ENCODE peak calls at places on chromosomes 11 and 22, in six cellular contexts. One of them, this sample, is unnamed.

GRCh38 chr11:78645226-78646202 is 70.8 kb upstream of the NARS2 start:
- DNase-seq in upper lobe of left lung: peak; percentile 63
- DNase-seq in spleen: peak; percentile 82
- DNase-seq in HCT116: peak; percentile 50
- DNase-seq in transverse colon: peak; percentile 71
- DNase-seq in prostate gland: peak; percentile 57
- DNase-seq in this sample: no peak

GRCh38 chr11:102268083-102268984 is 49.0 kb upstream of the BIRC3 start:
- DNase-seq in upper lobe of left lung: peak; percentile 95
- DNase-seq in spleen: peak; percentile 90
- DNase-seq in HCT116: peak; percentile 92
- DNase-seq in transverse colon: peak; percentile 95
- DNase-seq in prostate gland: peak; percentile 95
- DNase-seq in this sample: no peak

GRCh38 chr11:80280737-80281136 is 839.9 kb upstream of the TENM4 start:
- DNase-seq in upper lobe of left lung: no peak
- DNase-seq in spleen: no peak
- DNase-seq in HCT116: no peak
- DNase-seq in transverse colon: no peak
- DNase-seq in prostate gland: peak; percentile 48
- DNase-seq in this sample: no peak

GRCh38 chr22:20133930-20134549 is 2.4 kb downstream of the ZDHHC8 start:
- DNase-seq in upper lobe of left lung: no peak
- DNase-seq in spleen: no peak
- DNase-seq in HCT116: no peak
- DNase-seq in transverse colon: no peak
- DNase-seq in prostate gland: no peak
- DNase-seq in this sample: no peak

GRCh38 chr22:21567456-21568206 is at the start of gene UBE2L3:
- DNase-seq in upper lobe of left lung: peak; percentile 84
- DNase-seq in spleen: peak; percentile 96
- DNase-seq in HCT116: peak; percentile 38
- DNase-seq in transverse colon: peak; percentile 88
- DNase-seq in prostate gland: peak; percentile 75
- DNase-seq in this sample: no peak

GRCh38 chr11:433641-434040 is 8.2 kb downstream of the ANO9 start:
- DNase-seq in upper lobe of left lung: no peak
- DNase-seq in spleen: no peak
- DNase-seq in HCT116: no peak
- DNase-seq in transverse colon: no peak
- DNase-seq in prostate gland: no peak
- DNase-seq in this sample: no peak

GRCh38 chr11:134498326-134499139 is 86.5 kb upstream of the B3GAT1 start:
- DNase-seq in upper lobe of left lung: peak; percentile 7
- DNase-seq in spleen: peak; percentile 53
- DNase-seq in HCT116: no peak
- DNase-seq in transverse colon: no peak
- DNase-seq in prostate gland: peak; percentile 37
- DNase-seq in this sample: no peak

GRCh38 chr22:38761202-38762162 is 5.7 kb upstream of the SUN2 start:
- DNase-seq in upper lobe of left lung: no peak
- DNase-seq in spleen: peak; percentile 82
- DNase-seq in HCT116: no peak
- DNase-seq in transverse colon: peak; percentile 41
- DNase-seq in prostate gland: no peak
- DNase-seq in this sample: no peak

GRCh38 chr11:109426442-109426841 is 4.5 kb downstream of the C11orf87 start:
- DNase-seq in upper lobe of left lung: no peak
- DNase-seq in spleen: no peak
- DNase-seq in HCT116: no peak
- DNase-seq in transverse colon: no peak
- DNase-seq in prostate gland: no peak
- DNase-seq in this sample: no peak

GRCh38 chr22:19480173-19480568 is 451 bp downstream of the CDC45 start:
- DNase-seq in upper lobe of left lung: no peak
- DNase-seq in spleen: no peak
- DNase-seq in HCT116: no peak
- DNase-seq in transverse colon: no peak
- DNase-seq in prostate gland: no peak
- DNase-seq in this sample: no peak

GRCh38 chr22:46347646-46348045 is 12.1 kb downstream of the TRMU start:
- DNase-seq in upper lobe of left lung: no peak
- DNase-seq in spleen: peak; percentile 38
- DNase-seq in HCT116: no peak
- DNase-seq in transverse colon: no peak
- DNase-seq in prostate gland: no peak
- DNase-seq in this sample: no peak

GRCh38 chr11:120952503-120953229 is 71.2 kb upstream of the TBCEL start:
- DNase-seq in upper lobe of left lung: peak; percentile 55
- DNase-seq in spleen: peak; percentile 84
- DNase-seq in HCT116: peak; percentile 61
- DNase-seq in transverse colon: peak; percentile 79
- DNase-seq in prostate gland: peak; percentile 74
- DNase-seq in this sample: no peak

GRCh38 chr11:94656968-94657367 is 89.8 kb downstream of the PIWIL4 start:
- DNase-seq in upper lobe of left lung: no peak
- DNase-seq in spleen: no peak
- DNase-seq in HCT116: no peak
- DNase-seq in transverse colon: no peak
- DNase-seq in prostate gland: no peak
- DNase-seq in this sample: no peak

GRCh38 chr11:110435780-110436717 is 6.3 kb downstream of the FDX1 start:
- DNase-seq in upper lobe of left lung: no peak
- DNase-seq in spleen: no peak
- DNase-seq in HCT116: no peak
- DNase-seq in transverse colon: no peak
- DNase-seq in prostate gland: no peak
- DNase-seq in this sample: no peak

GRCh38 chr11:106231591-106231990 is 154.1 kb downstream of the AASDHPPT start:
- DNase-seq in upper lobe of left lung: no peak
- DNase-seq in spleen: no peak
- DNase-seq in HCT116: no peak
- DNase-seq in transverse colon: no peak
- DNase-seq in prostate gland: no peak
- DNase-seq in this sample: no peak

GRCh38 chr11:36177837-36178236 is 111.4 kb downstream of the COMMD9 start:
- DNase-seq in upper lobe of left lung: no peak
- DNase-seq in spleen: no peak
- DNase-seq in HCT116: no peak
- DNase-seq in transverse colon: no peak
- DNase-seq in prostate gland: no peak
- DNase-seq in this sample: no peak

GRCh38 chr11:105215528-105215927 is 76.0 kb upstream of the CARD18 start:
- DNase-seq in upper lobe of left lung: no peak
- DNase-seq in spleen: no peak
- DNase-seq in HCT116: no peak
- DNase-seq in transverse colon: no peak
- DNase-seq in prostate gland: no peak
- DNase-seq in this sample: no peak

GRCh38 chr11:105220175-105220574 is 80.6 kb upstream of the CARD18 start:
- DNase-seq in upper lobe of left lung: no peak
- DNase-seq in spleen: no peak
- DNase-seq in HCT116: no peak
- DNase-seq in transverse colon: no peak
- DNase-seq in prostate gland: no peak
- DNase-seq in this sample: no peak

GRCh38 chr11:105224859-105225258 is 85.3 kb upstream of the CARD18 start:
- DNase-seq in upper lobe of left lung: no peak
- DNase-seq in spleen: no peak
- DNase-seq in HCT116: no peak
- DNase-seq in transverse colon: no peak
- DNase-seq in prostate gland: no peak
- DNase-seq in this sample: no peak

GRCh38 chr11:105219269-105219668 is 79.7 kb upstream of the CARD18 start:
- DNase-seq in upper lobe of left lung: no peak
- DNase-seq in spleen: no peak
- DNase-seq in HCT116: no peak
- DNase-seq in transverse colon: no peak
- DNase-seq in prostate gland: no peak
- DNase-seq in this sample: no peak

DNA sequence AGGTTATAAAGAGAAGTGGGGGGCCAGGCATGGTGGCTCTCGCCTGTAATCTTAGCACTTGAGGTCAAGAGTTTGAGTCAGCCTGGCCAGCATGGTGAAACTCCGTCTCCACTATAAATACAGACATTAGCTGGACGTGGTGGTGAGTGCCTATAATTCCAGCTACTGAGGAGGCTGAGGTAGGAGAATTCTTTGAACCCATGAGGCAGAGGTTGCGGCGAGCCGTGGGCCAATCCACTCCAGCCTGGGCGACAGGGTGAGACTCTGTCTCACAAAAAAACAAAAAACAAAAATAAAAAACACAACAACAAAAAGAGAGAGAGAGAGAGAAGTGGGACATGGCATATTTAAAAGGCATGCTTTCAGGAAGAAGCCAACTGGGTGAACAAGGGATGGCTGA is 80.1 kb upstream of the CARD18 start:
- DNase-seq in upper lobe of left lung: no peak
- DNase-seq in spleen: peak; percentile 56
- DNase-seq in HCT116: no peak
- DNase-seq in transverse colon: no peak
- DNase-seq in prostate gland: no peak
- DNase-seq in this sample: no peak
- H3K27ac ChIP-seq in upper lobe of left lung: no peak overlapping the region
- H3K27ac ChIP-seq in spleen: peak overlapping the region; percentile 85
- H3K27ac ChIP-seq in HCT116: no peak overlapping the region
- H3K27ac ChIP-seq in transverse colon: no peak overlapping the region
- H3K27ac ChIP-seq in prostate gland: no peak overlapping the region
- H3K27ac ChIP-seq in this sample: no peak overlapping the region

GRCh38 chr11:47243454-47243853 is 5.2 kb downstream of the ACP2 start:
- DNase-seq in upper lobe of left lung: peak; percentile 69
- DNase-seq in spleen: no peak
- DNase-seq in HCT116: no peak
- DNase-seq in transverse colon: no peak
- DNase-seq in prostate gland: peak; percentile 54
- DNase-seq in this sample: no peak
- TF ChIP-seq POLR2AphosphoS5 in upper lobe of left lung: no peak
- TF ChIP-seq POLR2AphosphoS5 in spleen: no peak
- TF ChIP-seq POLR2AphosphoS5 in HCT116: no peak
- TF ChIP-seq POLR2AphosphoS5 in transverse colon: no peak
- TF ChIP-seq POLR2AphosphoS5 in prostate gland: peak; percentile 82
- TF ChIP-seq POLR2AphosphoS5 in this sample: no peak

GRCh38 chr11:34613462-34614183 is 7.3 kb upstream of the EHF start:
- DNase-seq in upper lobe of left lung: no peak
- DNase-seq in spleen: no peak
- DNase-seq in HCT116: no peak
- DNase-seq in transverse colon: no peak
- DNase-seq in prostate gland: no peak
- DNase-seq in this sample: no peak

GRCh38 chr11:34609850-34610249 is 11.0 kb upstream of the EHF start:
- DNase-seq in upper lobe of left lung: no peak
- DNase-seq in spleen: no peak
- DNase-seq in HCT116: no peak
- DNase-seq in transverse colon: no peak
- DNase-seq in prostate gland: no peak
- DNase-seq in this sample: no peak

GRCh38 chr11:34613015-34613414 is 7.9 kb upstream of the EHF start:
- DNase-seq in upper lobe of left lung: no peak
- DNase-seq in spleen: no peak
- DNase-seq in HCT116: no peak
- DNase-seq in transverse colon: no peak
- DNase-seq in prostate gland: no peak
- DNase-seq in this sample: no peak

GRCh38 chr11:34609187-34609751 is 11.6 kb upstream of the EHF start:
- DNase-seq in upper lobe of left lung: no peak
- DNase-seq in spleen: no peak
- DNase-seq in HCT116: no peak
- DNase-seq in transverse colon: no peak
- DNase-seq in prostate gland: no peak
- DNase-seq in this sample: no peak

DNA sequence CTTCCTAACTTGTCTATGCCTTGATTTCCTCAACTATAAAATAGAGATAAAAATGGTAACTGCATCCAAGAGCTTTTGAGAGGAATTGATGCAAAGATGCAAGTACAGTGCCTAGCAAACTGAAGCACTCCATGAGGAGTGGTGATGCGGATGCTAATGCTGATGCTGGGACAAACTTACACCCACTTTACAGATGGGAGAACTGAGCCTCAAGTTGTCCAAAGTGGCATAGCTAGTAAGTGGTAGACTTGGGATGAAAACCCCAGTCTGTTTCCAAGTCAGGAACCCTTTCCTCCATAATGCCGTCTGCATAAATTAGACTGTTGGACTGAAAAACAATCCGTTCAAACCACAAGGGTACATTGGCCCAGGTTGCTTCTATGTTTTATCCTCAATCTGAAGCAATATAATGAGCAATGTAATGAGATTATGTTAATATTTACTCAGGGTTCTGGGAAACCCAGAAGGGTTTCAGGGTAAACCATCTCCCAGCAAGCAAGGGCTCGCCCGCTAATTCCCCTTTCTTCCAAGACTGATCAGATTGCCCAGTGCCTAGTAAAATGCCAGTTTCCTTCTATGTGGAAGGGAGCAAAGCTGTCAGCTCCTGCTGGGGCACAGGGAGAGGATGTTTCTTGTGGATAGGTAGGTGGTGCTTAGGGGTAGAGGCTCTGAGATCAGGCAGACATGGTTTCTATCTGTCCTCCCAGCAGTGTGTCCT is 10.4 kb upstream of the EHF start:
- DNase-seq in upper lobe of left lung: no peak
- DNase-seq in spleen: no peak
- DNase-seq in HCT116: no peak
- DNase-seq in transverse colon: no peak
- DNase-seq in prostate gland: peak; percentile 84
- DNase-seq in this sample: no peak
- H3K27ac ChIP-seq in upper lobe of left lung: no peak overlapping the region
- H3K27ac ChIP-seq in spleen: no peak overlapping the region
- H3K27ac ChIP-seq in HCT116: no peak overlapping the region
- H3K27ac ChIP-seq in transverse colon: no peak overlapping the region
- H3K27ac ChIP-seq in prostate gland: no peak overlapping the region
- H3K27ac ChIP-seq in this sample: no peak overlapping the region

DNA sequence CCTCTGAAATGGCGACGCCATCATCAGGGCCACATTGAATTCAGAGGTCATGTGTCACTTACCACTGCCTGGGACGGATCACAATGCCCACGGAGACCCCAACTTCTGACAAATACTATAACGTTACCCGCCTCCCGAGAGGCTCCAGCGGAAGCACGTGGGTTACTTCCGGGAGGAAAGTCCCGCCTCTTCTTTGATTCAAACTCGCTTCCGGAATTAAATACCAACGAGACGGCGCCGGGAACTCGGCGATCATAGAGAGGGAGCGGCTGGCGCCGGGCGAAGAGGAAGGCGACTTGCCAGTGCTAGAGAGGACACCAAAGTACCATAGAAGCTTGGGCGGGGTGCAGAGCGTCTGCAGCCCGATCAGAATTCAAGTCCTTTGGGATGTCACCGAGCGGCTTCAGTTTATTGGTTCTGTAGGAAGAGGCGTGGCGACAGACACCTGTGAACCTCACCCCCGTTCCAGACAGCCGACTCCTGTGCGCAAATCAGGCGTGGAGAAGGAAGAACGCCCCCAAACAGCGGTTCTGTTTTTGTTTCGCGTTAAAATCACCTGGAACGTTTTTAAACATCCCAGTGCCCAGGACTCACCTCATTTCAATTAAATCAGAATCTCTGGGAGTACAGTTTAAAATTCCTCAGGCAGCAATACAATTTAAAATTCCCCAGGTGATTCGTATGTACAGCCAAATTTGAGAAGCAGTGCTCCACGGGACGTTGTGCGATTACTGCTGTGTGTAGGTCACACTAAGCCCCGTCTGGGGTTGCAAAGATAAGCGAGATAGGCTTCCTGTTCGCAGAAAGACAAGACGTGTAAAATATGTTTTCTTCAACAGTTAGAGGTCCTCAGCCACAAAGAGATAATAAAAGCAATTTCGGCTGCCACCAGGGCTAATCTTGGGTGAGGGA is at the start of gene TIMM10:
- DNase-seq in upper lobe of left lung: peak; percentile 98
- DNase-seq in spleen: peak; percentile 99
- DNase-seq in HCT116: peak; percentile 99
- DNase-seq in transverse colon: peak; percentile 96
- DNase-seq in prostate gland: peak; percentile 98
- DNase-seq in this sample: peak; percentile 92
- TF ChIP-seq POLR2AphosphoS5 in upper lobe of left lung: no peak
- TF ChIP-seq POLR2AphosphoS5 in spleen: peak; percentile 96
- TF ChIP-seq POLR2AphosphoS5 in HCT116: peak; percentile 90
- TF ChIP-seq POLR2AphosphoS5 in transverse colon: peak; percentile 76
- TF ChIP-seq POLR2AphosphoS5 in prostate gland: peak; percentile 99
- TF ChIP-seq POLR2AphosphoS5 in this sample: peak; percentile 72